ENCODE peak calls at places on chromosomes 2 and 18, in eight cellular contexts. U is hippocampal formation; Z is left ventricle myocardium inferior; O is tibial artery; Q is stimulated activated CD8-positive, alpha-beta memory T cell treated with anti-CD3 and anti-CD28 coated beads, Interleukin-12 subunit alpha, Interleukin-12 subunit beta, amount 100 ng/mL, for 1 hour; N is GM12891; G is activated gamma-delta T cell treated with Interleukin-2 at 50 U/mL for 16 hours; K is germinal center. L is an unnamed sample.

GRCh38 chr18:26342646-26343045 is 116.4 kb downstream of the TAF4B start:
- DNase-seq in O (no peak), G (no peak), K (no peak), Z (no peak), N (no peak), U (no peak), Q (no peak), L (no peak)

GRCh38 chr2:112229365-112229764 is 25.5 kb downstream of the ZC3H8 start:
- DNase-seq in Q (no peak), G (no peak), O (no peak), U (no peak), N (no peak), K (no peak), Z (no peak), L (no peak)

GRCh38 chr2:11352781-11353537 is 8.5 kb upstream of the ROCK2 start:
- DNase-seq in O (no peak), Z (no peak), K (no peak), G (no peak), Q (no peak), U (no peak), N (no peak), L (no peak)

GRCh38 chr2:222049946-222050345 is 248.9 kb downstream of the PAX3 start:
- DNase-seq in Z (no peak), U (no peak), Q (no peak), N (no peak), O (no peak), K (no peak), G (no peak), L (no peak)

GRCh38 chr18:69617888-69618287 is 217.2 kb downstream of the DOK6 start:
- DNase-seq in N (no peak), G (no peak), Q (no peak), U (no peak), K (no peak), Z (no peak), O (no peak), L (no peak)

GRCh38 chr18:49647496-49648168 is 85.8 kb downstream of the LIPG start:
- DNase-seq in O (no peak), N (no peak), Q (no peak), Z (no peak), K (no peak), G (no peak), U (no peak), L (no peak)

GRCh38 chr2:53593891-53594585 is 173.6 kb upstream of the CHAC2 start:
- DNase-seq in Z (no peak), O (no peak), Q (no peak), U (no peak), G (no peak), K (no peak), N (no peak), L (no peak)

GRCh38 chr2:192151848-192152247 is 42.9 kb downstream of the TMEFF2 start:
- DNase-seq in K (no peak), U (no peak), O (no peak), Q (no peak), G (no peak), N (no peak), Z (no peak), L (no peak)

GRCh38 chr18:79510046-79510685 is 114.4 kb downstream of the NFATC1 start:
- DNase-seq in Q (no peak), Z (no peak), N (no peak), O (peak; percentile 6), U (no peak), K (no peak), G (no peak), L (no peak)

GRCh38 chr2:187552959-187553681 is 1.1 kb downstream of the TFPI start:
- DNase-seq in Z (no peak), G (no peak), K (no peak), N (no peak), U (no peak), Q (no peak), O (no peak), L (no peak)

GRCh38 chr2:5385596-5385995 is 306.6 kb upstream of the SOX11 start:
- DNase-seq in U (no peak), N (no peak), G (no peak), O (no peak), Z (no peak), Q (no peak), K (no peak), L (no peak)

GRCh38 chr18:8858888-8859511 is 153.6 kb downstream of the MTCL1 start:
- DNase-seq in Z (no peak), O (no peak), N (no peak), Q (no peak), K (no peak), U (no peak), G (no peak), L (no peak)

GRCh38 chr2:42125887-42126594 is 43.1 kb upstream of the EML4 start:
- DNase-seq in G (no peak), Z (no peak), Q (no peak), K (no peak), O (no peak), N (no peak), U (no peak), L (no peak)

GRCh38 chr2:216546646-216547403 is 48.2 kb downstream of the RPL37A start:
- DNase-seq in K (no peak), O (no peak), U (no peak), Z (no peak), G (no peak), N (no peak), Q (no peak), L (no peak)

GRCh38 chr2:124025349-124025720 is 248 bp downstream of the CNTNAP5 start:
- DNase-seq in O (no peak), N (no peak), Z (no peak), K (no peak), G (no peak), Q (no peak), U (no peak), L (no peak)

GRCh38 chr18:78671551-78671950 is 308.1 kb upstream of the SALL3 start:
- DNase-seq in G (no peak), Q (no peak), U (no peak), Z (no peak), O (no peak), N (no peak), K (no peak), L (no peak)

GRCh38 chr2:133171396-133172004 is 396.8 kb downstream of the NCKAP5 start:
- DNase-seq in Z (no peak), G (no peak), N (peak; percentile 5), O (no peak), K (peak; percentile 3), U (peak; percentile 75), Q (no peak), L (peak; percentile 59)

GRCh38 chr2:118913805-118914645 is 28.0 kb upstream of the MARCO start:
- DNase-seq in K (no peak), O (no peak), N (no peak), Q (no peak), G (no peak), Z (no peak), U (no peak), L (no peak)

GRCh38 chr18:3595282-3596273 is 145.6 kb downstream of the TGIF1 start:
- DNase-seq in Q (no peak), G (no peak), U (no peak), O (peak; percentile 64), Z (no peak), K (peak; percentile 38), N (no peak), L (no peak)

GRCh38 chr2:239024226-239024625 is 176.3 kb downstream of the TWIST2 start:
- DNase-seq in K (no peak), O (no peak), N (no peak), Z (no peak), G (no peak), Q (no peak), U (no peak), L (no peak)

GRCh38 chr2:106142683-106143082 is 51.4 kb downstream of the UXS1 start:
- DNase-seq in O (no peak), G (no peak), U (no peak), K (no peak), Q (no peak), Z (no peak), N (no peak), L (no peak)

GRCh38 chr2:13652531-13653313 is 936.0 kb downstream of the TRIB2 start:
- DNase-seq in N (no peak), Q (no peak), Z (no peak), U (no peak), G (no peak), K (no peak), O (no peak), L (no peak)

GRCh38 chr2:86249176-86249842 is 50.1 kb downstream of the MRPL35 start:
- DNase-seq in O (peak; percentile 30), U (peak; percentile 42), N (no peak), Z (no peak), G (no peak), K (no peak), Q (no peak), L (no peak)

GRCh38 chr2:219661955-219662395 is 34.5 kb downstream of the SLC4A3 start:
- DNase-seq in N (no peak), G (no peak), O (no peak), U (no peak), Z (no peak), Q (no peak), K (no peak), L (no peak)

GRCh38 chr2:177731384-177731783 is 338.8 kb downstream of the AGPS start:
- DNase-seq in G (no peak), U (no peak), K (no peak), O (no peak), Z (no peak), Q (no peak), N (no peak), L (no peak)

GRCh38 chr2:173553589-173553988 is 198.9 kb downstream of the CDCA7 start:
- DNase-seq in G (no peak), U (no peak), O (no peak), K (no peak), N (no peak), Z (no peak), Q (no peak), L (no peak)

GRCh38 chr2:10688921-10689807 is 611 bp downstream of the NOL10 start:
- DNase-seq in U (no peak), Q (no peak), O (peak; percentile 38), G (peak; percentile 8), N (peak; percentile 30), K (no peak), Z (peak; percentile 20), L (no peak)

L was measured in midbrain.